ENCODE peak calls at places on chromosomes 3 and 15, in nine cellular contexts. R is upper lobe of right lung, T is suprapubic skin, Z is fibroblast of lung, N is breast epithelium, P is heart left ventricle, F is A673, K is stomach, B is sigmoid colon. Q is an unnamed sample.
A peak's percentile ranks its signal among the peaks of the same experiment; 100 is the strongest.

GRCh38 chr3:82978368-82978767 is 1216.9 kb upstream of the GBE1 start:
- DNase-seq in R (no peak), T (no peak), Z (no peak), N (no peak), P (no peak), F (peak; percentile 4), K (no peak), B (no peak), Q (no peak)

GRCh38 chr3:155704771-155705559 is 39.9 kb downstream of the PLCH1 start:
- DNase-seq in R (no peak), T (no peak), Z (no peak), N (no peak), P (no peak), F (no peak), K (no peak), B (no peak), Q (no peak)

GRCh38 chr15:38474155-38474757 is 20.3 kb downstream of the FAM98B start:
- DNase-seq in R (no peak), T (no peak), Z (peak; percentile 59), N (no peak), P (no peak), F (peak; percentile 51), K (no peak), B (no peak), Q (no peak)

GRCh38 chr3:33061782-33062181 is 35.2 kb downstream of the GLB1 start:
- DNase-seq in R (no peak), T (no peak), Z (peak; percentile 19), N (no peak), P (no peak), F (no peak), K (no peak), B (no peak), Q (no peak)

GRCh38 chr15:56996746-56997470 is 78.5 kb downstream of the TCF12 start:
- DNase-seq in R (no peak), T (no peak), Z (no peak), N (no peak), P (no peak), F (no peak), K (no peak), B (no peak), Q (no peak)

GRCh38 chr15:60004019-60004845 is at the start of gene FOXB1:
- DNase-seq in R (no peak), T (no peak), Z (no peak), N (no peak), P (no peak), F (no peak), K (no peak), B (no peak), Q (no peak)

GRCh38 chr3:58052373-58053273 is 44.4 kb downstream of the FLNB start:
- DNase-seq in R (peak; percentile 68), T (peak; percentile 88), Z (peak; percentile 95), N (peak; percentile 73), P (peak; percentile 65), F (peak; percentile 51), K (peak; percentile 78), B (peak; percentile 94), Q (no peak)

GRCh38 chr15:92914768-92915221 is 14.7 kb downstream of the CHD2 start:
- DNase-seq in R (no peak), T (no peak), Z (no peak), N (no peak), P (no peak), F (no peak), K (no peak), B (no peak), Q (no peak)

GRCh38 chr3:107222927-107223326 is 154.3 kb upstream of the CCDC54 start:
- DNase-seq in R (no peak), T (no peak), Z (peak; percentile 79), N (no peak), P (no peak), F (no peak), K (no peak), B (no peak), Q (no peak)

GRCh38 chr3:124887177-124887995 is at the start of gene ITGB5:
- DNase-seq in R (peak; percentile 92), T (peak; percentile 87), Z (peak; percentile 67), N (peak; percentile 77), P (peak; percentile 83), F (peak; percentile 82), K (peak; percentile 83), B (peak; percentile 93), Q (peak; percentile 82)

GRCh38 chr15:52228928-52229327 is 37.7 kb upstream of the GNB5 start:
- DNase-seq in R (no peak), T (no peak), Z (no peak), N (no peak), P (no peak), F (peak; percentile 10), K (peak; percentile 58), B (no peak), Q (peak; percentile 69)

DNA sequence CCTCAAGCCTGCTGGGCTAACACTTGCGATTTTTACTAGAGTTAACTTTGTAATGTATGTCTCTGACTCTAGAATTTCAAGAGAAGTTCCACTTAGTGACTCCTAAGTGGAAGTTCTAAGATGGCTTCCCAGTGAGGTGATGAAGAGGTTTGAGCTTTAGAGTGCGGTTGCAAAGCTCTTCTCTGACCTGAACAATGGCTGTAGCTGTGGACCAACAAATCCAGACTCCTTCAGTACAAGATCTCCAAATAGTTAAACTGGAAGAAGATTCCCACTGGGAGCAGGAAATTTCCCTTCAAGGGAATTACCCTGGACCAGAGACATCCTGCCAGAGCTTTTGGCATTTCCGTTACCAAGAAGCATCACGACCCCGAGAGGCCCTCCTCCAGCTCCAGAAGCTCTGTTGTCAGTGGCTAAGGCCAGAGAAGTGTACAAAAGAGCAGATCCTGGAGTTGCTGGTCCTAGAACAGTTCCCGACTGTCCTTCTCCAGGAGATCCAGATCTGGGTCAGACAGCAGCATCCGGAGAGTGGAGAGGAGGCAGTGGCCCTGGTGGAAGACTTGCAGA is 22.3 kb downstream of the WDR73 start:
- DNase-seq in R (no peak), T (no peak), Z (no peak), N (no peak), P (no peak), F (no peak), K (no peak), B (no peak), Q (no peak)
- H3K4me1 ChIP-seq in R (peaks cover 36% of the 10 kb centered on the region), T (peaks cover 40% of the 10 kb centered on the region), Z (peaks cover 9% of the 10 kb centered on the region), N (peaks cover 14% of the 10 kb centered on the region), P (peaks cover 46% of the 10 kb centered on the region), F (peaks cover 16% of the 10 kb centered on the region), K (peaks cover 29% of the 10 kb centered on the region), B (peaks cover 36% of the 10 kb centered on the region), Q (peaks cover 25% of the 10 kb centered on the region)

GRCh38 chr3:38153221-38153620 is 12.1 kb upstream of the OXSR1 start:
- DNase-seq in R (no peak), T (no peak), Z (no peak), N (no peak), P (no peak), F (no peak), K (no peak), B (no peak), Q (no peak)

GRCh38 chr3:38149701-38150100 is 11.2 kb downstream of the MYD88 start:
- DNase-seq in R (no peak), T (no peak), Z (no peak), N (no peak), P (no peak), F (no peak), K (no peak), B (no peak), Q (no peak)

GRCh38 chr3:38151667-38152265 is 13.3 kb downstream of the MYD88 start:
- DNase-seq in R (no peak), T (no peak), Z (no peak), N (no peak), P (no peak), F (no peak), K (peak; percentile 51), B (no peak), Q (no peak)

GRCh38 chr3:38152660-38153059 is 12.7 kb upstream of the OXSR1 start:
- DNase-seq in R (no peak), T (no peak), Z (no peak), N (no peak), P (no peak), F (no peak), K (no peak), B (no peak), Q (no peak)

GRCh38 chr3:38150780-38151528 is 12.5 kb downstream of the MYD88 start:
- DNase-seq in R (no peak), T (no peak), Z (no peak), N (no peak), P (no peak), F (no peak), K (no peak), B (no peak), Q (no peak)
- H3K4me3 ChIP-seq in R (no peak overlapping the region), T (no peak overlapping the region), Z (no peak overlapping the region), N (no peak overlapping the region), P (no peak overlapping the region), F (no peak overlapping the region), K (no peak overlapping the region), B (no peak overlapping the region), Q (no peak overlapping the region)

GRCh38 chr15:82046668-82047492 is 1.1 kb upstream of the MEX3B start:
- DNase-seq in R (peak; percentile 96), T (peak; percentile 93), Z (peak; percentile 92), N (peak; percentile 77), P (peak; percentile 93), F (peak; percentile 95), K (peak; percentile 86), B (peak; percentile 96), Q (peak; percentile 89)
- TF ChIP-seq CTCF in R (peak; percentile 71), T (peak; percentile 35), Z (peak; percentile 54), N (peak; percentile 66), P (peak; percentile 49), F (peak; percentile 66), K (peak; percentile 48), B (peak; percentile 26), Q (peak; percentile 58)

GRCh38 chr3:186514296-186515002 is 29.7 kb downstream of the CRYGS start:
- DNase-seq in R (no peak), T (no peak), Z (no peak), N (no peak), P (no peak), F (peak; percentile 15), K (no peak), B (no peak), Q (no peak)

GRCh38 chr3:186519021-186519658 is 25.0 kb downstream of the CRYGS start:
- DNase-seq in R (no peak), T (no peak), Z (no peak), N (no peak), P (no peak), F (no peak), K (no peak), B (no peak), Q (no peak)

GRCh38 chr3:186515115-186515514 is 29.1 kb downstream of the CRYGS start:
- DNase-seq in R (no peak), T (no peak), Z (no peak), N (no peak), P (no peak), F (no peak), K (no peak), B (no peak), Q (no peak)

GRCh38 chr3:186516645-186517044 is 27.5 kb downstream of the CRYGS start:
- DNase-seq in R (no peak), T (no peak), Z (no peak), N (no peak), P (no peak), F (no peak), K (no peak), B (no peak), Q (no peak)

DNA sequence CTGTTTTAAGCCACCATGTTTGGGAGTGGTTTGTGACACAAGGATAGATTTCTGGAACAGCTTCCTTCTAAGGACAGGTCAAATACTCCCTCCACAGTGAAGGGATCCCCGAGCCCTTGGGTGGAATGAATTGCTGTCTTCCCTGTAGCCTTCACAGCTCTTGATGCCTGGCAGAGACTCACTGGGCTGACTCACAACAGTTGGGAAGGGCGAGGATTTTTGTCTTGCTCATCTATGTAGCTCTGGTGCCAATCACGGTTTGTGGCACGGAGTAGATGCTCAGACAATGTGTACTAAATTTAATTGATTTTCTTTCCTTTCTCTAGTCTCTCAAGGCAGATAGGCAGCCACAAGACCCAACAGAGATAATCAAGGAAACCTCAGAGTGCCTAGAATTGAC is 27.0 kb downstream of the CRYGS start:
- DNase-seq in R (no peak), T (no peak), Z (no peak), N (no peak), P (no peak), F (no peak), K (no peak), B (no peak), Q (no peak)
- H3K4me1 ChIP-seq in R (no peaks in the 10 kb centered on the region), T (no peaks in the 10 kb centered on the region), Z (no peaks in the 10 kb centered on the region), N (no peaks in the 10 kb centered on the region), P (no peaks in the 10 kb centered on the region), F (no peaks in the 10 kb centered on the region), K (no peaks in the 10 kb centered on the region), B (no peaks in the 10 kb centered on the region), Q (no peaks in the 10 kb centered on the region)

Q was measured in pancreas.